ENCODE peak calls at places on chromosomes 12 and 14, in nine cellular contexts. One of them, this sample, is unnamed.

GRCh38 chr12:126784328-126784921 is 1482.5 kb upstream of the TMEM132C start:
- DNase-seq in HCT116: peak; percentile 66
- DNase-seq in GM12878: no peak
- DNase-seq in GM12891: no peak
- DNase-seq in H1: peak; percentile 83
- DNase-seq in prostate gland: no peak
- DNase-seq in spleen: no peak
- DNase-seq in endothelial cell of umbilical vein: no peak
- DNase-seq in stomach: peak; percentile 39
- DNase-seq in this sample: no peak

GRCh38 chr12:54301428-54302045 is 722 bp upstream of the NFE2 start:
- DNase-seq in endothelial cell of umbilical vein: no peak
- DNase-seq in spleen: no peak
- DNase-seq in GM12878: no peak
- DNase-seq in H1: peak; percentile 72
- DNase-seq in GM12891: no peak
- DNase-seq in prostate gland: no peak
- DNase-seq in stomach: no peak
- DNase-seq in HCT116: no peak
- DNase-seq in this sample: no peak

GRCh38 chr12:1830981-1831930 is 10.9 kb downstream of the LRTM2 start:
- DNase-seq in GM12878: no peak
- DNase-seq in GM12891: peak; percentile 52
- DNase-seq in prostate gland: peak; percentile 90
- DNase-seq in spleen: peak; percentile 74
- DNase-seq in endothelial cell of umbilical vein: peak; percentile 68
- DNase-seq in stomach: peak; percentile 93
- DNase-seq in HCT116: no peak
- DNase-seq in H1: peak; percentile 89
- DNase-seq in this sample: no peak

GRCh38 chr12:61860439-61860838 is 399.8 kb upstream of the USP15 start:
- DNase-seq in HCT116: no peak
- DNase-seq in GM12891: no peak
- DNase-seq in spleen: no peak
- DNase-seq in endothelial cell of umbilical vein: no peak
- DNase-seq in prostate gland: no peak
- DNase-seq in stomach: no peak
- DNase-seq in H1: no peak
- DNase-seq in GM12878: no peak
- DNase-seq in this sample: no peak

GRCh38 chr12:128797119-128798118 is 26.3 kb downstream of the SLC15A4 start:
- DNase-seq in stomach: no peak
- DNase-seq in endothelial cell of umbilical vein: peak; percentile 67
- DNase-seq in H1: no peak
- DNase-seq in HCT116: no peak
- DNase-seq in GM12878: no peak
- DNase-seq in GM12891: no peak
- DNase-seq in spleen: no peak
- DNase-seq in prostate gland: no peak
- DNase-seq in this sample: no peak

GRCh38 chr12:94171595-94171930 is 23.2 kb downstream of the PLXNC1 start:
- DNase-seq in prostate gland: no peak
- DNase-seq in stomach: no peak
- DNase-seq in GM12878: no peak
- DNase-seq in H1: no peak
- DNase-seq in GM12891: no peak
- DNase-seq in spleen: no peak
- DNase-seq in HCT116: no peak
- DNase-seq in endothelial cell of umbilical vein: no peak
- DNase-seq in this sample: no peak

GRCh38 chr12:48970702-48971334 is 717 bp downstream of the WNT10B start:
- DNase-seq in prostate gland: no peak
- DNase-seq in endothelial cell of umbilical vein: no peak
- DNase-seq in spleen: no peak
- DNase-seq in H1: no peak
- DNase-seq in stomach: no peak
- DNase-seq in GM12891: no peak
- DNase-seq in HCT116: no peak
- DNase-seq in GM12878: no peak
- DNase-seq in this sample: no peak

GRCh38 chr12:104655059-104655609 is 198.4 kb downstream of the CHST11 start:
- DNase-seq in GM12878: no peak
- DNase-seq in HCT116: no peak
- DNase-seq in H1: no peak
- DNase-seq in GM12891: no peak
- DNase-seq in spleen: no peak
- DNase-seq in stomach: no peak
- DNase-seq in prostate gland: no peak
- DNase-seq in endothelial cell of umbilical vein: no peak
- DNase-seq in this sample: no peak

GRCh38 chr12:6532927-6533652 is 1.2 kb upstream of the GAPDH start:
- DNase-seq in GM12878: no peak
- DNase-seq in prostate gland: peak; percentile 59
- DNase-seq in H1: peak; percentile 81
- DNase-seq in endothelial cell of umbilical vein: no peak
- DNase-seq in stomach: peak; percentile 65
- DNase-seq in HCT116: no peak
- DNase-seq in spleen: peak; percentile 89
- DNase-seq in GM12891: no peak
- DNase-seq in this sample: no peak

GRCh38 chr12:47207005-47207717 is 127.4 kb upstream of the AMIGO2 start:
- DNase-seq in endothelial cell of umbilical vein: peak; percentile 5
- DNase-seq in H1: peak; percentile 40
- DNase-seq in GM12878: peak; percentile 66
- DNase-seq in stomach: no peak
- DNase-seq in prostate gland: no peak
- DNase-seq in spleen: peak; percentile 91
- DNase-seq in HCT116: no peak
- DNase-seq in GM12891: no peak
- DNase-seq in this sample: no peak

GRCh38 chr14:102320033-102320660 is 601 bp downstream of the ZNF839 start:
- DNase-seq in stomach: peak; percentile 49
- DNase-seq in endothelial cell of umbilical vein: peak; percentile 57
- DNase-seq in prostate gland: peak; percentile 23
- DNase-seq in spleen: peak; percentile 88
- DNase-seq in H1: no peak
- DNase-seq in GM12878: no peak
- DNase-seq in GM12891: no peak
- DNase-seq in HCT116: no peak
- DNase-seq in this sample: peak; percentile 48

GRCh38 chr12:77667101-77667500 is 163.6 kb upstream of the NAV3 start:
- DNase-seq in GM12891: no peak
- DNase-seq in H1: no peak
- DNase-seq in spleen: no peak
- DNase-seq in stomach: no peak
- DNase-seq in endothelial cell of umbilical vein: no peak
- DNase-seq in HCT116: no peak
- DNase-seq in GM12878: no peak
- DNase-seq in prostate gland: no peak
- DNase-seq in this sample: no peak

GRCh38 chr14:56733396-56733795 is 76.9 kb downstream of the OTX2 start:
- DNase-seq in endothelial cell of umbilical vein: no peak
- DNase-seq in HCT116: no peak
- DNase-seq in GM12891: no peak
- DNase-seq in H1: peak; percentile 63
- DNase-seq in spleen: no peak
- DNase-seq in prostate gland: no peak
- DNase-seq in stomach: no peak
- DNase-seq in GM12878: no peak
- DNase-seq in this sample: no peak

GRCh38 chr14:100100032-100100405 is 34.8 kb downstream of the EVL start:
- DNase-seq in prostate gland: no peak
- DNase-seq in endothelial cell of umbilical vein: no peak
- DNase-seq in GM12891: no peak
- DNase-seq in GM12878: no peak
- DNase-seq in H1: no peak
- DNase-seq in spleen: no peak
- DNase-seq in stomach: no peak
- DNase-seq in HCT116: no peak
- DNase-seq in this sample: no peak

GRCh38 chr12:131592972-131593371 is 117.9 kb upstream of the SFSWAP start:
- DNase-seq in prostate gland: no peak
- DNase-seq in endothelial cell of umbilical vein: no peak
- DNase-seq in GM12891: peak; percentile 78
- DNase-seq in H1: no peak
- DNase-seq in GM12878: peak; percentile 59
- DNase-seq in HCT116: no peak
- DNase-seq in spleen: no peak
- DNase-seq in stomach: no peak
- DNase-seq in this sample: peak; percentile 76

GRCh38 chr14:35158491-35158890 is 36.1 kb downstream of the PRORP start:
- DNase-seq in spleen: no peak
- DNase-seq in GM12891: no peak
- DNase-seq in endothelial cell of umbilical vein: no peak
- DNase-seq in prostate gland: no peak
- DNase-seq in H1: no peak
- DNase-seq in HCT116: no peak
- DNase-seq in stomach: no peak
- DNase-seq in GM12878: no peak
- DNase-seq in this sample: no peak

GRCh38 chr12:50089730-50090129 is 4.6 kb downstream of the SMARCD1 start:
- DNase-seq in HCT116: no peak
- DNase-seq in prostate gland: no peak
- DNase-seq in H1: no peak
- DNase-seq in GM12878: no peak
- DNase-seq in endothelial cell of umbilical vein: no peak
- DNase-seq in stomach: no peak
- DNase-seq in GM12891: no peak
- DNase-seq in spleen: peak; percentile 11
- DNase-seq in this sample: no peak

GRCh38 chr14:33950320-33951182 is at the start of gene EGLN3:
- DNase-seq in H1: peak; percentile 95
- DNase-seq in GM12891: peak; percentile 72
- DNase-seq in stomach: peak; percentile 94
- DNase-seq in spleen: peak; percentile 90
- DNase-seq in prostate gland: peak; percentile 90
- DNase-seq in HCT116: peak; percentile 68
- DNase-seq in endothelial cell of umbilical vein: peak; percentile 78
- DNase-seq in GM12878: no peak
- DNase-seq in this sample: peak; percentile 63

GRCh38 chr14:89731534-89731933 is 223.0 kb downstream of the EFCAB11 start:
- DNase-seq in GM12891: no peak
- DNase-seq in H1: no peak
- DNase-seq in GM12878: no peak
- DNase-seq in stomach: no peak
- DNase-seq in prostate gland: no peak
- DNase-seq in spleen: no peak
- DNase-seq in HCT116: no peak
- DNase-seq in endothelial cell of umbilical vein: no peak
- DNase-seq in this sample: no peak

GRCh38 chr12:121296618-121297476 is at the start of gene CAMKK2:
- DNase-seq in H1: peak; percentile 90
- DNase-seq in endothelial cell of umbilical vein: peak; percentile 80
- DNase-seq in prostate gland: peak; percentile 76
- DNase-seq in GM12878: no peak
- DNase-seq in stomach: peak; percentile 89
- DNase-seq in spleen: peak; percentile 96
- DNase-seq in GM12891: peak; percentile 93
- DNase-seq in HCT116: peak; percentile 54
- DNase-seq in this sample: peak; percentile 89
- TF ChIP-seq POLR2AphosphoS5 in H1: peak; percentile 46
- TF ChIP-seq POLR2AphosphoS5 in endothelial cell of umbilical vein: no peak
- TF ChIP-seq POLR2AphosphoS5 in prostate gland: peak; percentile 29
- TF ChIP-seq POLR2AphosphoS5 in GM12878: no peak
- TF ChIP-seq POLR2AphosphoS5 in stomach: no peak
- TF ChIP-seq POLR2AphosphoS5 in spleen: peak; percentile 93
- TF ChIP-seq POLR2AphosphoS5 in GM12891: no peak
- TF ChIP-seq POLR2AphosphoS5 in HCT116: peak; percentile 46
- TF ChIP-seq POLR2AphosphoS5 in this sample: no peak

GRCh38 chr12:108643941-108644742 is 10.4 kb upstream of the SELPLG start:
- DNase-seq in stomach: no peak
- DNase-seq in GM12891: no peak
- DNase-seq in endothelial cell of umbilical vein: peak; percentile 92
- DNase-seq in HCT116: peak; percentile 59
- DNase-seq in prostate gland: no peak
- DNase-seq in GM12878: no peak
- DNase-seq in H1: no peak
- DNase-seq in spleen: peak; percentile 69
- DNase-seq in this sample: no peak
- TF ChIP-seq POLR2A in stomach: no peak
- TF ChIP-seq POLR2A in GM12891: no peak
- TF ChIP-seq POLR2A in endothelial cell of umbilical vein: no peak
- TF ChIP-seq POLR2A in HCT116: no peak
- TF ChIP-seq POLR2A in prostate gland: no peak
- TF ChIP-seq POLR2A in GM12878: peak; percentile 14
- TF ChIP-seq POLR2A in H1: no peak
- TF ChIP-seq POLR2A in spleen: no peak
- TF ChIP-seq POLR2A in this sample: no peak

GRCh38 chr12:115813256-115813655 is 464.2 kb downstream of the MED13L start:
- DNase-seq in spleen: no peak
- DNase-seq in stomach: no peak
- DNase-seq in endothelial cell of umbilical vein: no peak
- DNase-seq in prostate gland: no peak
- DNase-seq in GM12878: no peak
- DNase-seq in H1: no peak
- DNase-seq in HCT116: no peak
- DNase-seq in GM12891: no peak
- DNase-seq in this sample: no peak
- TF ChIP-seq POLR2AphosphoS5 in spleen: no peak
- TF ChIP-seq POLR2AphosphoS5 in stomach: no peak
- TF ChIP-seq POLR2AphosphoS5 in endothelial cell of umbilical vein: no peak
- TF ChIP-seq POLR2AphosphoS5 in prostate gland: no peak
- TF ChIP-seq POLR2AphosphoS5 in GM12878: no peak
- TF ChIP-seq POLR2AphosphoS5 in H1: no peak
- TF ChIP-seq POLR2AphosphoS5 in HCT116: no peak
- TF ChIP-seq POLR2AphosphoS5 in GM12891: no peak
- TF ChIP-seq POLR2AphosphoS5 in this sample: no peak

GRCh38 chr12:68806488-68807237 is 1.3 kb upstream of the MDM2 start:
- DNase-seq in stomach: no peak
- DNase-seq in prostate gland: no peak
- DNase-seq in endothelial cell of umbilical vein: no peak
- DNase-seq in HCT116: no peak
- DNase-seq in GM12891: no peak
- DNase-seq in H1: no peak
- DNase-seq in GM12878: no peak
- DNase-seq in spleen: no peak
- DNase-seq in this sample: no peak

GRCh38 chr12:68808388-68809189 is 612 bp downstream of the MDM2 start:
- DNase-seq in H1: peak; percentile 82
- DNase-seq in prostate gland: peak; percentile 93
- DNase-seq in stomach: peak; percentile 79
- DNase-seq in endothelial cell of umbilical vein: peak; percentile 92
- DNase-seq in GM12891: peak; percentile 56
- DNase-seq in HCT116: peak; percentile 87
- DNase-seq in spleen: peak; percentile 93
- DNase-seq in GM12878: peak; percentile 90
- DNase-seq in this sample: peak; percentile 57

GRCh38 chr12:68809190-68810026 is 1.4 kb downstream of the MDM2 start:
- DNase-seq in HCT116: no peak
- DNase-seq in stomach: no peak
- DNase-seq in GM12891: no peak
- DNase-seq in H1: no peak
- DNase-seq in endothelial cell of umbilical vein: no peak
- DNase-seq in GM12878: no peak
- DNase-seq in spleen: no peak
- DNase-seq in prostate gland: no peak
- DNase-seq in this sample: no peak

GRCh38 chr12:68805592-68806120 is 2.3 kb upstream of the MDM2 start:
- DNase-seq in stomach: no peak
- DNase-seq in GM12891: no peak
- DNase-seq in prostate gland: no peak
- DNase-seq in H1: no peak
- DNase-seq in HCT116: no peak
- DNase-seq in spleen: no peak
- DNase-seq in GM12878: no peak
- DNase-seq in endothelial cell of umbilical vein: no peak
- DNase-seq in this sample: no peak

GRCh38 chr12:68807576-68808387 is at the start of gene MDM2:
- DNase-seq in GM12891: peak; percentile 91
- DNase-seq in H1: peak; percentile 93
- DNase-seq in HCT116: peak; percentile 77
- DNase-seq in endothelial cell of umbilical vein: peak; percentile 88
- DNase-seq in spleen: peak; percentile 99
- DNase-seq in prostate gland: peak; percentile 93
- DNase-seq in GM12878: peak; percentile 94
- DNase-seq in stomach: peak; percentile 97
- DNase-seq in this sample: peak; percentile 86
- TF ChIP-seq POLR2A in GM12891: peak; percentile 87
- TF ChIP-seq POLR2A in H1: peak; percentile 90
- TF ChIP-seq POLR2A in HCT116: peak; percentile 72
- TF ChIP-seq POLR2A in endothelial cell of umbilical vein: peak; percentile 73
- TF ChIP-seq POLR2A in spleen: peak; percentile 56
- TF ChIP-seq POLR2A in prostate gland: peak; percentile 91
- TF ChIP-seq POLR2A in GM12878: peak; percentile 88
- TF ChIP-seq POLR2A in stomach: no peak
- TF ChIP-seq POLR2A in this sample: peak; percentile 94

This sample was measured in GM12892.